ENCODE peak calls at places on chromosomes 6 and 20, in eight cellular contexts. G is astrocyte of the spinal cord, D is choroid plexus epithelial cell, I is psoas muscle, Y is IMR-90, B is activated gamma-delta T cell treated with Interleukin-2 at 50 U/mL for 16 hours, O is NCI-H2171, T is fibroblast of mammary gland. M is an unnamed sample.

GRCh38 chr6:105121981-105122380 is 57.8 kb downstream of the POPDC3 start:
- DNase-seq in T (no peak), I (no peak), O (no peak), D (no peak), B (no peak), G (no peak), Y (peak; percentile 10), M (no peak)

GRCh38 chr6:8579372-8579771 is 144.0 kb upstream of the SLC35B3 start:
- DNase-seq in I (no peak), B (no peak), O (no peak), G (no peak), D (peak; percentile 9), Y (no peak), T (no peak), M (no peak)

GRCh38 chr6:63731946-63732735 is 96.5 kb downstream of the PHF3 start:
- DNase-seq in Y (peak; percentile 47), O (no peak), G (peak; percentile 13), T (peak; percentile 40), B (no peak), I (no peak), D (peak; percentile 33), M (no peak)

GRCh38 chr6:148595550-148595949 is 151.3 kb upstream of the UST start:
- DNase-seq in O (no peak), I (no peak), T (no peak), B (no peak), D (no peak), G (no peak), Y (no peak), M (no peak)

GRCh38 chr6:104585646-104586045 is 274.1 kb downstream of the HACE1 start:
- DNase-seq in Y (no peak), O (no peak), G (no peak), T (no peak), B (no peak), I (no peak), D (no peak), M (no peak)

GRCh38 chr20:10783660-10784336 is 110.0 kb upstream of the JAG1 start:
- DNase-seq in I (no peak), Y (no peak), B (no peak), D (peak; percentile 14), O (no peak), G (no peak), T (no peak), M (no peak)

GRCh38 chr20:53579581-53580375 is 13.9 kb downstream of the ZNF217 start:
- DNase-seq in B (no peak), D (peak; percentile 71), Y (peak; percentile 60), T (peak; percentile 85), O (no peak), G (peak; percentile 58), I (no peak), M (no peak)

GRCh38 chr6:166728884-166729530 is 102.0 kb upstream of the RPS6KA2 start:
- DNase-seq in T (no peak), O (no peak), D (no peak), Y (no peak), G (no peak), B (no peak), I (no peak), M (no peak)

M was measured in tibial nerve.